ENCODE peak calls at places on chromosomes 7 and 10, in eight cellular contexts. One of them, this sample, is unnamed.
A peak's percentile ranks its signal among the peaks of the same experiment; 100 is the strongest.

GRCh38 chr7:72265071-72265470 is 147.1 kb downstream of the CALN1 start:
- DNase-seq in Peyer's patch: no peak
- DNase-seq in stimulated activated CD8-positive, alpha-beta memory T cell treated with anti-CD3 and anti-CD28 coated beads, Interleukin-12 subunit alpha, Interleukin-12 subunit beta, amount 100 ng/mL, for 1 hour: no peak
- DNase-seq in HuH-7: no peak
- DNase-seq in NAMALWA: no peak
- DNase-seq in colonic mucosa: no peak
- DNase-seq in NCI-H2029: no peak
- DNase-seq in WTC11: no peak
- DNase-seq in this sample: no peak

GRCh38 chr7:71657386-71657785 is 525.4 kb downstream of the GALNT17 start:
- DNase-seq in Peyer's patch: no peak
- DNase-seq in stimulated activated CD8-positive, alpha-beta memory T cell treated with anti-CD3 and anti-CD28 coated beads, Interleukin-12 subunit alpha, Interleukin-12 subunit beta, amount 100 ng/mL, for 1 hour: no peak
- DNase-seq in NCI-H2029: no peak
- DNase-seq in WTC11: no peak
- DNase-seq in colonic mucosa: no peak
- DNase-seq in NAMALWA: no peak
- DNase-seq in HuH-7: no peak
- DNase-seq in this sample: no peak

GRCh38 chr7:125847055-125847454 is 917.4 kb upstream of the POT1 start:
- DNase-seq in NCI-H2029: no peak
- DNase-seq in colonic mucosa: no peak
- DNase-seq in WTC11: no peak
- DNase-seq in NAMALWA: no peak
- DNase-seq in HuH-7: no peak
- DNase-seq in stimulated activated CD8-positive, alpha-beta memory T cell treated with anti-CD3 and anti-CD28 coated beads, Interleukin-12 subunit alpha, Interleukin-12 subunit beta, amount 100 ng/mL, for 1 hour: no peak
- DNase-seq in Peyer's patch: no peak
- DNase-seq in this sample: no peak

GRCh38 chr7:35386082-35386815 is 132.3 kb upstream of the TBX20 start:
- DNase-seq in WTC11: no peak
- DNase-seq in HuH-7: no peak
- DNase-seq in Peyer's patch: no peak
- DNase-seq in colonic mucosa: no peak
- DNase-seq in stimulated activated CD8-positive, alpha-beta memory T cell treated with anti-CD3 and anti-CD28 coated beads, Interleukin-12 subunit alpha, Interleukin-12 subunit beta, amount 100 ng/mL, for 1 hour: no peak
- DNase-seq in NAMALWA: no peak
- DNase-seq in NCI-H2029: no peak
- DNase-seq in this sample: no peak

GRCh38 chr10:49303711-49304110 is 4.7 kb downstream of the C10orf71 start:
- DNase-seq in Peyer's patch: no peak
- DNase-seq in WTC11: no peak
- DNase-seq in stimulated activated CD8-positive, alpha-beta memory T cell treated with anti-CD3 and anti-CD28 coated beads, Interleukin-12 subunit alpha, Interleukin-12 subunit beta, amount 100 ng/mL, for 1 hour: no peak
- DNase-seq in colonic mucosa: no peak
- DNase-seq in NCI-H2029: no peak
- DNase-seq in NAMALWA: no peak
- DNase-seq in HuH-7: no peak
- DNase-seq in this sample: no peak

GRCh38 chr7:120842131-120842621 is 15.8 kb downstream of the TSPAN12 start:
- DNase-seq in Peyer's patch: no peak
- DNase-seq in NAMALWA: no peak
- DNase-seq in WTC11: no peak
- DNase-seq in colonic mucosa: no peak
- DNase-seq in stimulated activated CD8-positive, alpha-beta memory T cell treated with anti-CD3 and anti-CD28 coated beads, Interleukin-12 subunit alpha, Interleukin-12 subunit beta, amount 100 ng/mL, for 1 hour: no peak
- DNase-seq in NCI-H2029: peak; percentile 80
- DNase-seq in HuH-7: no peak
- DNase-seq in this sample: no peak

GRCh38 chr7:108291791-108292440 is 161.8 kb upstream of the LAMB4 start:
- DNase-seq in WTC11: no peak
- DNase-seq in NAMALWA: no peak
- DNase-seq in colonic mucosa: no peak
- DNase-seq in NCI-H2029: no peak
- DNase-seq in stimulated activated CD8-positive, alpha-beta memory T cell treated with anti-CD3 and anti-CD28 coated beads, Interleukin-12 subunit alpha, Interleukin-12 subunit beta, amount 100 ng/mL, for 1 hour: no peak
- DNase-seq in HuH-7: no peak
- DNase-seq in Peyer's patch: no peak
- DNase-seq in this sample: no peak

GRCh38 chr7:129332354-129333056 is 101.7 kb upstream of the STRIP2 start:
- DNase-seq in Peyer's patch: no peak
- DNase-seq in HuH-7: no peak
- DNase-seq in NAMALWA: no peak
- DNase-seq in WTC11: no peak
- DNase-seq in colonic mucosa: no peak
- DNase-seq in NCI-H2029: no peak
- DNase-seq in stimulated activated CD8-positive, alpha-beta memory T cell treated with anti-CD3 and anti-CD28 coated beads, Interleukin-12 subunit alpha, Interleukin-12 subunit beta, amount 100 ng/mL, for 1 hour: no peak
- DNase-seq in this sample: no peak

GRCh38 chr10:133100706-133101463 is 13.2 kb downstream of the ADGRA1 start:
- DNase-seq in WTC11: peak; percentile 96
- DNase-seq in stimulated activated CD8-positive, alpha-beta memory T cell treated with anti-CD3 and anti-CD28 coated beads, Interleukin-12 subunit alpha, Interleukin-12 subunit beta, amount 100 ng/mL, for 1 hour: no peak
- DNase-seq in Peyer's patch: no peak
- DNase-seq in HuH-7: no peak
- DNase-seq in NCI-H2029: peak; percentile 4
- DNase-seq in colonic mucosa: peak; percentile 31
- DNase-seq in NAMALWA: peak; percentile 26
- DNase-seq in this sample: peak; percentile 48

GRCh38 chr10:120477006-120477722 is 20.1 kb downstream of the PLPP4 start:
- DNase-seq in colonic mucosa: no peak
- DNase-seq in HuH-7: no peak
- DNase-seq in Peyer's patch: no peak
- DNase-seq in WTC11: no peak
- DNase-seq in stimulated activated CD8-positive, alpha-beta memory T cell treated with anti-CD3 and anti-CD28 coated beads, Interleukin-12 subunit alpha, Interleukin-12 subunit beta, amount 100 ng/mL, for 1 hour: no peak
- DNase-seq in NAMALWA: no peak
- DNase-seq in NCI-H2029: no peak
- DNase-seq in this sample: no peak

GRCh38 chr10:48671914-48672595 is 12.6 kb upstream of the WDFY4 start:
- DNase-seq in NCI-H2029: no peak
- DNase-seq in Peyer's patch: peak; percentile 88
- DNase-seq in HuH-7: no peak
- DNase-seq in stimulated activated CD8-positive, alpha-beta memory T cell treated with anti-CD3 and anti-CD28 coated beads, Interleukin-12 subunit alpha, Interleukin-12 subunit beta, amount 100 ng/mL, for 1 hour: no peak
- DNase-seq in WTC11: no peak
- DNase-seq in colonic mucosa: no peak
- DNase-seq in NAMALWA: peak; percentile 78
- DNase-seq in this sample: no peak

GRCh38 chr7:125670926-125671572 is 741.4 kb upstream of the POT1 start:
- DNase-seq in NCI-H2029: no peak
- DNase-seq in NAMALWA: peak; percentile 61
- DNase-seq in HuH-7: peak; percentile 4
- DNase-seq in stimulated activated CD8-positive, alpha-beta memory T cell treated with anti-CD3 and anti-CD28 coated beads, Interleukin-12 subunit alpha, Interleukin-12 subunit beta, amount 100 ng/mL, for 1 hour: no peak
- DNase-seq in WTC11: no peak
- DNase-seq in Peyer's patch: no peak
- DNase-seq in colonic mucosa: no peak
- DNase-seq in this sample: no peak

GRCh38 chr7:151009340-151010001 is 14.8 kb downstream of the ATG9B start:
- DNase-seq in stimulated activated CD8-positive, alpha-beta memory T cell treated with anti-CD3 and anti-CD28 coated beads, Interleukin-12 subunit alpha, Interleukin-12 subunit beta, amount 100 ng/mL, for 1 hour: no peak
- DNase-seq in NAMALWA: no peak
- DNase-seq in WTC11: peak; percentile 65
- DNase-seq in NCI-H2029: no peak
- DNase-seq in HuH-7: peak; percentile 65
- DNase-seq in colonic mucosa: no peak
- DNase-seq in Peyer's patch: no peak
- DNase-seq in this sample: no peak

GRCh38 chr10:4678023-4678950 is 147.7 kb upstream of the AKR1E2 start:
- DNase-seq in NAMALWA: no peak
- DNase-seq in Peyer's patch: peak; percentile 58
- DNase-seq in stimulated activated CD8-positive, alpha-beta memory T cell treated with anti-CD3 and anti-CD28 coated beads, Interleukin-12 subunit alpha, Interleukin-12 subunit beta, amount 100 ng/mL, for 1 hour: no peak
- DNase-seq in NCI-H2029: no peak
- DNase-seq in HuH-7: no peak
- DNase-seq in colonic mucosa: no peak
- DNase-seq in WTC11: no peak
- DNase-seq in this sample: no peak

GRCh38 chr10:21144047-21144446 is 246.9 kb upstream of the NEBL start:
- DNase-seq in Peyer's patch: no peak
- DNase-seq in stimulated activated CD8-positive, alpha-beta memory T cell treated with anti-CD3 and anti-CD28 coated beads, Interleukin-12 subunit alpha, Interleukin-12 subunit beta, amount 100 ng/mL, for 1 hour: no peak
- DNase-seq in NAMALWA: no peak
- DNase-seq in NCI-H2029: no peak
- DNase-seq in colonic mucosa: no peak
- DNase-seq in WTC11: no peak
- DNase-seq in HuH-7: no peak
- DNase-seq in this sample: no peak

GRCh38 chr10:132539431-132539839 is 1.8 kb downstream of the INPP5A start:
- DNase-seq in colonic mucosa: no peak
- DNase-seq in stimulated activated CD8-positive, alpha-beta memory T cell treated with anti-CD3 and anti-CD28 coated beads, Interleukin-12 subunit alpha, Interleukin-12 subunit beta, amount 100 ng/mL, for 1 hour: no peak
- DNase-seq in WTC11: peak; percentile 6
- DNase-seq in HuH-7: no peak
- DNase-seq in NCI-H2029: peak; percentile 35
- DNase-seq in Peyer's patch: peak; percentile 50
- DNase-seq in NAMALWA: peak; percentile 37
- DNase-seq in this sample: peak; percentile 56

GRCh38 chr7:79459381-79459780 is 5.9 kb upstream of the MAGI2 start:
- DNase-seq in NAMALWA: no peak
- DNase-seq in stimulated activated CD8-positive, alpha-beta memory T cell treated with anti-CD3 and anti-CD28 coated beads, Interleukin-12 subunit alpha, Interleukin-12 subunit beta, amount 100 ng/mL, for 1 hour: no peak
- DNase-seq in WTC11: no peak
- DNase-seq in HuH-7: no peak
- DNase-seq in NCI-H2029: no peak
- DNase-seq in colonic mucosa: no peak
- DNase-seq in Peyer's patch: no peak
- DNase-seq in this sample: no peak

GRCh38 chr7:129438281-129438838 is 4.1 kb downstream of the STRIP2 start:
- DNase-seq in WTC11: no peak
- DNase-seq in stimulated activated CD8-positive, alpha-beta memory T cell treated with anti-CD3 and anti-CD28 coated beads, Interleukin-12 subunit alpha, Interleukin-12 subunit beta, amount 100 ng/mL, for 1 hour: no peak
- DNase-seq in NAMALWA: no peak
- DNase-seq in NCI-H2029: no peak
- DNase-seq in Peyer's patch: no peak
- DNase-seq in colonic mucosa: no peak
- DNase-seq in HuH-7: no peak
- DNase-seq in this sample: no peak

GRCh38 chr7:28177836-28178235 is 2.8 kb downstream of the JAZF1 start:
- DNase-seq in colonic mucosa: no peak
- DNase-seq in Peyer's patch: no peak
- DNase-seq in NCI-H2029: no peak
- DNase-seq in WTC11: no peak
- DNase-seq in stimulated activated CD8-positive, alpha-beta memory T cell treated with anti-CD3 and anti-CD28 coated beads, Interleukin-12 subunit alpha, Interleukin-12 subunit beta, amount 100 ng/mL, for 1 hour: no peak
- DNase-seq in NAMALWA: no peak
- DNase-seq in HuH-7: no peak
- DNase-seq in this sample: no peak

GRCh38 chr7:1054438-1055083 is 10.2 kb downstream of the GPR146 start:
- DNase-seq in NCI-H2029: no peak
- DNase-seq in colonic mucosa: no peak
- DNase-seq in WTC11: no peak
- DNase-seq in NAMALWA: no peak
- DNase-seq in stimulated activated CD8-positive, alpha-beta memory T cell treated with anti-CD3 and anti-CD28 coated beads, Interleukin-12 subunit alpha, Interleukin-12 subunit beta, amount 100 ng/mL, for 1 hour: no peak
- DNase-seq in HuH-7: no peak
- DNase-seq in Peyer's patch: no peak
- DNase-seq in this sample: peak; percentile 87

GRCh38 chr10:80357000-80357803 is 621 bp downstream of the DYDC2 start:
- DNase-seq in colonic mucosa: no peak
- DNase-seq in NCI-H2029: peak; percentile 48
- DNase-seq in HuH-7: no peak
- DNase-seq in Peyer's patch: no peak
- DNase-seq in NAMALWA: no peak
- DNase-seq in WTC11: peak; percentile 62
- DNase-seq in stimulated activated CD8-positive, alpha-beta memory T cell treated with anti-CD3 and anti-CD28 coated beads, Interleukin-12 subunit alpha, Interleukin-12 subunit beta, amount 100 ng/mL, for 1 hour: no peak
- DNase-seq in this sample: peak; percentile 14

GRCh38 chr7:44465490-44465889 is 25.0 kb downstream of the NUDCD3 start:
- DNase-seq in HuH-7: no peak
- DNase-seq in stimulated activated CD8-positive, alpha-beta memory T cell treated with anti-CD3 and anti-CD28 coated beads, Interleukin-12 subunit alpha, Interleukin-12 subunit beta, amount 100 ng/mL, for 1 hour: no peak
- DNase-seq in Peyer's patch: no peak
- DNase-seq in WTC11: no peak
- DNase-seq in NAMALWA: no peak
- DNase-seq in NCI-H2029: no peak
- DNase-seq in colonic mucosa: no peak
- DNase-seq in this sample: no peak

GRCh38 chr10:124524991-124525653 is 63.5 kb downstream of the LHPP start:
- DNase-seq in Peyer's patch: peak; percentile 65
- DNase-seq in stimulated activated CD8-positive, alpha-beta memory T cell treated with anti-CD3 and anti-CD28 coated beads, Interleukin-12 subunit alpha, Interleukin-12 subunit beta, amount 100 ng/mL, for 1 hour: no peak
- DNase-seq in WTC11: peak; percentile 11
- DNase-seq in HuH-7: no peak
- DNase-seq in colonic mucosa: no peak
- DNase-seq in NCI-H2029: peak; percentile 28
- DNase-seq in NAMALWA: no peak
- DNase-seq in this sample: peak; percentile 48

GRCh38 chr10:79552143-79552542 is 8.1 kb downstream of the SFTPA2 start:
- DNase-seq in stimulated activated CD8-positive, alpha-beta memory T cell treated with anti-CD3 and anti-CD28 coated beads, Interleukin-12 subunit alpha, Interleukin-12 subunit beta, amount 100 ng/mL, for 1 hour: no peak
- DNase-seq in NAMALWA: no peak
- DNase-seq in colonic mucosa: no peak
- DNase-seq in NCI-H2029: no peak
- DNase-seq in HuH-7: no peak
- DNase-seq in WTC11: no peak
- DNase-seq in Peyer's patch: no peak
- DNase-seq in this sample: no peak

This sample was measured in thyroid gland.